ENCODE peak calls at places on chromosomes 6 and 20, in four cellular contexts. One of them, this sample, is unnamed.

GRCh38 chr6:136654086-136654485 is 103.9 kb upstream of the MAP7 start:
- DNase-seq in HTR-8/SVneo: no peak
- DNase-seq in GM12865: no peak
- DNase-seq in WERI-Rb-1: no peak
- DNase-seq in this sample: no peak

GRCh38 chr6:116461563-116462507 is 660 bp downstream of the CALHM6 start:
- DNase-seq in GM12865: peak
- DNase-seq in WERI-Rb-1: peak
- DNase-seq in HTR-8/SVneo: no peak
- DNase-seq in this sample: no peak

GRCh38 chr6:22071655-22072054 is 225.2 kb downstream of the PRL start:
- DNase-seq in GM12865: peak
- DNase-seq in WERI-Rb-1: no peak
- DNase-seq in HTR-8/SVneo: no peak
- DNase-seq in this sample: no peak

GRCh38 chr20:63639093-63639860 is 12.4 kb upstream of the GMEB2 start:
- DNase-seq in HTR-8/SVneo: no peak
- DNase-seq in GM12865: peak
- DNase-seq in WERI-Rb-1: no peak
- DNase-seq in this sample: no peak

GRCh38 chr20:22723659-22724058 is 139.3 kb upstream of the FOXA2 start:
- DNase-seq in HTR-8/SVneo: no peak
- DNase-seq in GM12865: no peak
- DNase-seq in WERI-Rb-1: no peak
- DNase-seq in this sample: no peak

GRCh38 chr20:47927385-47927851 is 142.1 kb upstream of the SULF2 start:
- DNase-seq in WERI-Rb-1: no peak
- DNase-seq in HTR-8/SVneo: no peak
- DNase-seq in GM12865: no peak
- DNase-seq in this sample: peak

GRCh38 chr6:106159531-106159940 is 73.4 kb downstream of the PRDM1 start:
- DNase-seq in GM12865: no peak
- DNase-seq in WERI-Rb-1: no peak
- DNase-seq in HTR-8/SVneo: peak
- DNase-seq in this sample: no peak

GRCh38 chr6:166757226-166758135 is 130.4 kb upstream of the RPS6KA2 start:
- DNase-seq in HTR-8/SVneo: no peak
- DNase-seq in WERI-Rb-1: no peak
- DNase-seq in GM12865: no peak
- DNase-seq in this sample: no peak

GRCh38 chr6:165552248-165552736 is 110.7 kb downstream of the PDE10A start:
- DNase-seq in WERI-Rb-1: no peak
- DNase-seq in HTR-8/SVneo: no peak
- DNase-seq in GM12865: no peak
- DNase-seq in this sample: no peak

GRCh38 chr6:139923964-139924475 is 549.6 kb upstream of the CITED2 start:
- DNase-seq in HTR-8/SVneo: no peak
- DNase-seq in WERI-Rb-1: no peak
- DNase-seq in GM12865: no peak
- DNase-seq in this sample: no peak

GRCh38 chr6:98931710-98932109 is 16.0 kb downstream of the FBXL4 start:
- DNase-seq in HTR-8/SVneo: no peak
- DNase-seq in GM12865: no peak
- DNase-seq in WERI-Rb-1: no peak
- DNase-seq in this sample: no peak

GRCh38 chr6:97095466-97095865 is 170.9 kb downstream of the KLHL32 start:
- DNase-seq in WERI-Rb-1: no peak
- DNase-seq in HTR-8/SVneo: no peak
- DNase-seq in GM12865: no peak
- DNase-seq in this sample: no peak

GRCh38 chr20:58878399-58878798 is 25.9 kb downstream of the GNAS start:
- DNase-seq in GM12865: no peak
- DNase-seq in HTR-8/SVneo: no peak
- DNase-seq in WERI-Rb-1: no peak
- DNase-seq in this sample: no peak

GRCh38 chr6:26389349-26389799 is 6.5 kb downstream of the BTN2A2 start:
- DNase-seq in WERI-Rb-1: no peak
- DNase-seq in HTR-8/SVneo: no peak
- DNase-seq in GM12865: no peak
- DNase-seq in this sample: no peak

GRCh38 chr20:63943007-63943807 is 13.0 kb downstream of the UCKL1 start:
- DNase-seq in WERI-Rb-1: no peak
- DNase-seq in HTR-8/SVneo: no peak
- DNase-seq in GM12865: no peak
- DNase-seq in this sample: peak

GRCh38 chr20:53078761-53079482 is 106.8 kb downstream of the TSHZ2 start:
- DNase-seq in HTR-8/SVneo: no peak
- DNase-seq in GM12865: no peak
- DNase-seq in WERI-Rb-1: no peak
- DNase-seq in this sample: no peak

GRCh38 chr6:141464490-141464889 is 668.2 kb upstream of the GJE1 start:
- DNase-seq in HTR-8/SVneo: no peak
- DNase-seq in WERI-Rb-1: no peak
- DNase-seq in GM12865: peak
- DNase-seq in this sample: no peak

GRCh38 chr20:8144282-8145245 is 12.5 kb downstream of the PLCB1 start:
- DNase-seq in WERI-Rb-1: no peak
- DNase-seq in GM12865: peak
- DNase-seq in HTR-8/SVneo: no peak
- DNase-seq in this sample: no peak

GRCh38 chr6:37779111-37779800 is 40.3 kb upstream of the ZFAND3 start:
- DNase-seq in WERI-Rb-1: no peak
- DNase-seq in GM12865: no peak
- DNase-seq in HTR-8/SVneo: no peak
- DNase-seq in this sample: no peak

GRCh38 chr6:41970436-41970846 is 28.8 kb upstream of the CCND3 start:
- DNase-seq in HTR-8/SVneo: peak
- DNase-seq in GM12865: no peak
- DNase-seq in WERI-Rb-1: no peak
- DNase-seq in this sample: no peak

GRCh38 chr6:141562181-141562800 is 570.4 kb upstream of the GJE1 start:
- DNase-seq in HTR-8/SVneo: no peak
- DNase-seq in WERI-Rb-1: no peak
- DNase-seq in GM12865: peak
- DNase-seq in this sample: no peak

GRCh38 chr20:24804481-24805206 is 144.4 kb upstream of the CST7 start:
- DNase-seq in GM12865: no peak
- DNase-seq in HTR-8/SVneo: no peak
- DNase-seq in WERI-Rb-1: no peak
- DNase-seq in this sample: no peak

GRCh38 chr20:2032168-2032567 is 38.3 kb upstream of the PDYN start:
- DNase-seq in GM12865: no peak
- DNase-seq in HTR-8/SVneo: no peak
- DNase-seq in WERI-Rb-1: no peak
- DNase-seq in this sample: no peak

GRCh38 chr6:135144678-135145508 is 36.2 kb upstream of the MYB start:
- DNase-seq in WERI-Rb-1: no peak
- DNase-seq in GM12865: peak
- DNase-seq in HTR-8/SVneo: peak
- DNase-seq in this sample: no peak

GRCh38 chr6:75201901-75202672 is 3.8 kb downstream of the COL12A1 start:
- DNase-seq in HTR-8/SVneo: no peak
- DNase-seq in GM12865: no peak
- DNase-seq in WERI-Rb-1: peak
- DNase-seq in this sample: peak

GRCh38 chr6:100488231-100488630 is 23.5 kb upstream of the SIM1 start:
- DNase-seq in HTR-8/SVneo: no peak
- DNase-seq in GM12865: peak
- DNase-seq in WERI-Rb-1: no peak
- DNase-seq in this sample: no peak

GRCh38 chr20:48530957-48531356 is 296.8 kb downstream of the PREX1 start:
- DNase-seq in WERI-Rb-1: no peak
- DNase-seq in HTR-8/SVneo: no peak
- DNase-seq in GM12865: no peak
- DNase-seq in this sample: no peak

GRCh38 chr6:36728289-36729168 is 30.9 kb downstream of the RAB44 start:
- DNase-seq in WERI-Rb-1: no peak
- DNase-seq in GM12865: no peak
- DNase-seq in HTR-8/SVneo: no peak
- DNase-seq in this sample: no peak

GRCh38 chr6:34992353-34992752 is 103.3 kb downstream of the ANKS1A start:
- DNase-seq in WERI-Rb-1: no peak
- DNase-seq in HTR-8/SVneo: no peak
- DNase-seq in GM12865: no peak
- DNase-seq in this sample: no peak

GRCh38 chr6:152295346-152295745 is 341.8 kb downstream of the SYNE1 start:
- DNase-seq in GM12865: no peak
- DNase-seq in WERI-Rb-1: no peak
- DNase-seq in HTR-8/SVneo: no peak
- DNase-seq in this sample: no peak

GRCh38 chr20:41138527-41139226 is 1.3 kb downstream of the PLCG1 start:
- DNase-seq in WERI-Rb-1: no peak
- DNase-seq in HTR-8/SVneo: no peak
- DNase-seq in GM12865: peak
- DNase-seq in this sample: peak

GRCh38 chr20:49661560-49662329 is 51.9 kb downstream of the B4GALT5 start:
- DNase-seq in HTR-8/SVneo: no peak
- DNase-seq in WERI-Rb-1: no peak
- DNase-seq in GM12865: peak
- DNase-seq in this sample: no peak

GRCh38 chr6:133890941-133891813 is 2.3 kb downstream of the TCF21 start:
- DNase-seq in WERI-Rb-1: no peak
- DNase-seq in GM12865: no peak
- DNase-seq in HTR-8/SVneo: peak
- DNase-seq in this sample: no peak